ENCODE peak calls at places on chromosomes 13 and 19, in six cellular contexts. One of them, this sample, is unnamed.

GRCh38 chr19:39138221-39139211 is 12.9 kb downstream of the PAK4 start:
- DNase-seq in nephron progenitor cell: no peak
- DNase-seq in coronary artery: no peak
- DNase-seq in foreskin fibroblast: peak; percentile 45
- DNase-seq in cardiac muscle cell: no peak
- DNase-seq in sigmoid colon: no peak
- DNase-seq in this sample: no peak

GRCh38 chr19:2726904-2727639 is 5.9 kb upstream of the DIRAS1 start:
- DNase-seq in nephron progenitor cell: no peak
- DNase-seq in coronary artery: no peak
- DNase-seq in foreskin fibroblast: peak; percentile 23
- DNase-seq in cardiac muscle cell: no peak
- DNase-seq in sigmoid colon: no peak
- DNase-seq in this sample: no peak

GRCh38 chr19:6030214-6030507 is 52.2 kb upstream of the RANBP3 start:
- DNase-seq in nephron progenitor cell: no peak
- DNase-seq in coronary artery: no peak
- DNase-seq in foreskin fibroblast: peak; percentile 79
- DNase-seq in cardiac muscle cell: peak; percentile 81
- DNase-seq in sigmoid colon: no peak
- DNase-seq in this sample: no peak

GRCh38 chr13:38265135-38265497 is 84.5 kb upstream of the UFM1 start:
- DNase-seq in nephron progenitor cell: no peak
- DNase-seq in coronary artery: no peak
- DNase-seq in foreskin fibroblast: no peak
- DNase-seq in cardiac muscle cell: no peak
- DNase-seq in sigmoid colon: no peak
- DNase-seq in this sample: no peak

GRCh38 chr19:41876847-41877489 is at the start of gene CD79A:
- DNase-seq in nephron progenitor cell: no peak
- DNase-seq in coronary artery: no peak
- DNase-seq in foreskin fibroblast: no peak
- DNase-seq in cardiac muscle cell: no peak
- DNase-seq in sigmoid colon: no peak
- DNase-seq in this sample: no peak

GRCh38 chr13:35781044-35781443 is 304.6 kb upstream of the MAB21L1 start:
- DNase-seq in nephron progenitor cell: no peak
- DNase-seq in coronary artery: no peak
- DNase-seq in foreskin fibroblast: no peak
- DNase-seq in cardiac muscle cell: no peak
- DNase-seq in sigmoid colon: no peak
- DNase-seq in this sample: no peak

GRCh38 chr19:16372065-16372915 is 47.7 kb downstream of the KLF2 start:
- DNase-seq in nephron progenitor cell: no peak
- DNase-seq in coronary artery: no peak
- DNase-seq in foreskin fibroblast: no peak
- DNase-seq in cardiac muscle cell: no peak
- DNase-seq in sigmoid colon: peak; percentile 46
- DNase-seq in this sample: peak; percentile 32

GRCh38 chr13:107421951-107422350 is 793.4 kb downstream of the LIG4 start:
- DNase-seq in nephron progenitor cell: no peak
- DNase-seq in coronary artery: no peak
- DNase-seq in foreskin fibroblast: no peak
- DNase-seq in cardiac muscle cell: peak; percentile 20
- DNase-seq in sigmoid colon: no peak
- DNase-seq in this sample: no peak

GRCh38 chr19:23817519-23817918 is 58.8 kb upstream of the ZNF681 start:
- DNase-seq in nephron progenitor cell: no peak
- DNase-seq in coronary artery: no peak
- DNase-seq in foreskin fibroblast: peak; percentile 2
- DNase-seq in cardiac muscle cell: peak; percentile 10
- DNase-seq in sigmoid colon: no peak
- DNase-seq in this sample: no peak

GRCh38 chr19:1465191-1466016 is 13.6 kb downstream of the C19orf25 start:
- DNase-seq in nephron progenitor cell: peak; percentile 72
- DNase-seq in coronary artery: no peak
- DNase-seq in foreskin fibroblast: peak; percentile 74
- DNase-seq in cardiac muscle cell: no peak
- DNase-seq in sigmoid colon: no peak
- DNase-seq in this sample: no peak

GRCh38 chr13:100560498-100561215 is 27.9 kb downstream of the GGACT start:
- DNase-seq in nephron progenitor cell: no peak
- DNase-seq in coronary artery: no peak
- DNase-seq in foreskin fibroblast: peak; percentile 14
- DNase-seq in cardiac muscle cell: no peak
- DNase-seq in sigmoid colon: no peak
- DNase-seq in this sample: no peak

GRCh38 chr13:107210216-107211010 is 642.5 kb upstream of the ARGLU1 start:
- DNase-seq in nephron progenitor cell: no peak
- DNase-seq in coronary artery: no peak
- DNase-seq in foreskin fibroblast: peak; percentile 1
- DNase-seq in cardiac muscle cell: peak; percentile 42
- DNase-seq in sigmoid colon: no peak
- DNase-seq in this sample: no peak

GRCh38 chr19:38686530-38686888 is 39.1 kb downstream of the ACTN4 start:
- DNase-seq in nephron progenitor cell: no peak
- DNase-seq in coronary artery: no peak
- DNase-seq in foreskin fibroblast: no peak
- DNase-seq in cardiac muscle cell: no peak
- DNase-seq in sigmoid colon: no peak
- DNase-seq in this sample: no peak

DNA sequence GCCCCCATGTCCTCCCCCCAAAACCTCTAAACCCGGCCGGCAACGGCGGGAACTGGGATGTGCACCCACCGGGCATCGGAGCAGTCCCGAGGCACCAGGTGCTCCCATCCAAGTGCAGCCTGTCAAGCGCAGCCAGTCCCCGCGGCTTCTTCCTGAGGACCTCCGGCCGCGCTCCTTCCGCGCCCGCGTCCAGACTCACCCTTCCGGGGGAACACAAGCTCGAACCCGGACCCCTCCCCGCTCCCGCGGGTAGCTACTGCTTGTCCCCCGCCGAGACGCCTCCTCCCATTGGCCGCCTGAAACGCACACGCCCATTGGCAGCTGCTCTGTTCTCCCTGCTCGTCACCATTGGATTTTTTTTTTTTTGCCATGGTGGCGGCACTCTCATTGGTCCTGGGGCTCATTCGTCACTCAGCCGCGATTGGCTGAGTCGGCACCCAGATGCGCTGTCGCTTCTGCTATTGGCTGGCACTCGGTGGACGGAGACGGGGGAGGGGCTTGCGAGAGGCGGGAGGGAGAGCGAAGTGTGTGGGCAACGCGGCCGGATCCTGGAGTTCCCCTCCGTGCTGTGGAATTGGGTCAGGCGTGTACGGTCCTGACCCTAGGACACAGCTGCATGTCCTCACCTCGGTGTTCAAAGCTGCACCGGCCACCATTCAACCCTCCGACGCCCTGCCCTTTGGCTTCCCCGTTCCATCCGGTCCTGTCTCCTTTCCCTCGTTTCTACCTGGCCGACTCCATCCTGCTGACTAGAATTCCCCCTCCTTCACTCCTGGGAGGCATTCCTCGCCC is at the start of gene TYK2:
- DNase-seq in nephron progenitor cell: peak; percentile 98
- DNase-seq in coronary artery: peak; percentile 98
- DNase-seq in foreskin fibroblast: peak; percentile 99
- DNase-seq in cardiac muscle cell: peak; percentile 99
- DNase-seq in sigmoid colon: peak; percentile 98
- DNase-seq in this sample: no peak
- TF ChIP-seq CTCF in nephron progenitor cell: no peak
- TF ChIP-seq CTCF in coronary artery: no peak
- TF ChIP-seq CTCF in foreskin fibroblast: no peak
- TF ChIP-seq CTCF in cardiac muscle cell: no peak
- TF ChIP-seq CTCF in sigmoid colon: no peak
- TF ChIP-seq CTCF in this sample: peak; percentile 25

DNA sequence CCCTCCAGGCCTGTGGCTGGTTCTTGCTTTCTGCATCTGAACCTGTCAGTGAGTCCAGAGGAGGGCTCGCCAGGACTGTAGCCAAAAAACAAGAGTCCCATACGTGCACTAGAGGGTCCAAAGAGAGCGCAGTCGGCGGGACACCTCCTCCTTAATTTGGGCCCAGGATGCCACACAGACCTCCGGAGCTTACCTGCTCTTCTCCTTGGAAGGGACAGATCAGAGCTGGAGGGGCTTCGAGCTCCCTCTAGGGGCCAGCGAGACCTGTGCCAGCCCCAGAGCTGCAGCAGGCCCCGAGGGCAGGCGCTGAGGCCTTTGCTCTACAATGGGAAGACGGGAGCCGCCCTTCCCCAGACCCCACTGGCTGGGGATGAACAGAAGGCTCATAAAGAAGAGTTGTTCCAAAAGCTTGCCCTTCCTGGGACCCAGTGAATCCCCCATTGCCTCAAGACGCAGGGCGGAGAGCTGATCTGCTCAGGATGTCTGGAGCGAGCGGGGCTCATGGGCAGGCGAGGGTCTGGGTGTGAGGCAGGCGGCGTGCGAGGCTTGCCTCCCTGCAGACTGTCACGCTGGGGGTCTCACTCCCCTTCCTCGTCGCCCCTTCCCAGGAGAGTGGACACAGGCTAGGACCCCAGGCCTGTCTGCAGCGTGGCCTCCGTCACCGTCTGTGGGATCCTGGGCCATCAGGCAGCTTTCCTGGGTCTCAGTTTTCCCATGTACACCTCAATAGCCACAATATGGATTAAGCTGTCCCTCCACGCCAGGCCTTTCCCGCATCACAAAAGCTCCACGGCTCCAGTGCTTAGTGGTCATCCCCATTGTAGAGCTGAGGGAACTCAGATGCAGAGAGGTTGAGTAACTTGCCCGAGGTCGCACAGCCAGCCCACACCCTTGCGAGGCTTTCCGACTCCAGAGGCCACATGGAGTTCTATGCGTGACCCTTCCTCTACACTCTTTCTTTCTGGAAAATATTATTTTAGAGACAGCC is 46.9 kb upstream of the VSTM2B start:
- DNase-seq in nephron progenitor cell: peak; percentile 69
- DNase-seq in coronary artery: no peak
- DNase-seq in foreskin fibroblast: no peak
- DNase-seq in cardiac muscle cell: no peak
- DNase-seq in sigmoid colon: no peak
- DNase-seq in this sample: peak; percentile 85
- TF ChIP-seq CTCF in nephron progenitor cell: peak; percentile 68
- TF ChIP-seq CTCF in coronary artery: no peak
- TF ChIP-seq CTCF in foreskin fibroblast: peak; percentile 7
- TF ChIP-seq CTCF in cardiac muscle cell: peak; percentile 15
- TF ChIP-seq CTCF in sigmoid colon: peak; percentile 25
- TF ChIP-seq CTCF in this sample: peak; percentile 28

GRCh38 chr19:55468054-55468393 is 3.5 kb upstream of the C19orf85 start:
- DNase-seq in nephron progenitor cell: no peak
- DNase-seq in coronary artery: no peak
- DNase-seq in foreskin fibroblast: no peak
- DNase-seq in cardiac muscle cell: no peak
- DNase-seq in sigmoid colon: no peak
- DNase-seq in this sample: no peak
- TF ChIP-seq CTCF in nephron progenitor cell: no peak
- TF ChIP-seq CTCF in coronary artery: peak; percentile 18
- TF ChIP-seq CTCF in foreskin fibroblast: no peak
- TF ChIP-seq CTCF in cardiac muscle cell: no peak
- TF ChIP-seq CTCF in sigmoid colon: peak; percentile 42
- TF ChIP-seq CTCF in this sample: peak; percentile 8

DNA sequence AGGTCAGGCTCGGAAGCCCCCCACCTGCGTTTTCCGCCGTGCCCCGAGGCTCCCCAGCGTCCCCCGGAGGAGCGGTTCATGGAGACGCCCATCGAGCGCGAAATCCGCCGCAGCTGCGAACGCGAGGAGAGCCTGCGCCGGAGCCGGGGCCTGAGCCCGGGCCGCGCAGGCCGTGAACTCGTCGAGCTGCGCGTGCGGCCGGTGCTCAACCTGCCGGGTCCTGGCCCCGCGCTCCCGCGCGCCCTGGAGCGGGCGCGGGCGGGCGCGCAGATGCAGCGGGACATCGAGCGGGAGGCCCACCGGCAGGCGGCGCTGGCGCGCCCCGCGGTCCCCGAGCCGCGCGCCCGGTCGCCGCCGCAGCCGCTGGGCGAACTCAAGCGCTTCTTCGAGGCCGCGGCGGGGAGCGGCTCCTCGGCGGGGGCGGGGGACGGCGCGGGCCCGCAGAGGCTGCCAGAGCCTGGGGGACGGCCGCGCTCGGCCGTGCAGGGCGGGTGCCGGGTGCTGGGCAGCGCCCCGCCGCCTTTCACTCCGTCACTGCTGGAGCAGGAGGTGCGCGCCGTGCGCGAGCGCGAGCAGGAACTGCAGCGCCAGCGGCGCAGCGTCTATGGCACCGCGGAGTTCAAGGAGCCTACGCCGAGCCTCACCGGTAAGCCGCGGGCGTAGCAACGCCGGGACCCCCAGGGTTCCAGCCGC is 792 bp downstream of the MISP3 start:
- DNase-seq in nephron progenitor cell: peak; percentile 88
- DNase-seq in coronary artery: no peak
- DNase-seq in foreskin fibroblast: peak; percentile 93
- DNase-seq in cardiac muscle cell: peak; percentile 81
- DNase-seq in sigmoid colon: peak; percentile 82
- DNase-seq in this sample: no peak
- TF ChIP-seq CTCF in nephron progenitor cell: no peak
- TF ChIP-seq CTCF in coronary artery: peak; percentile 28
- TF ChIP-seq CTCF in foreskin fibroblast: peak; percentile 7
- TF ChIP-seq CTCF in cardiac muscle cell: peak; percentile 7
- TF ChIP-seq CTCF in sigmoid colon: peak; percentile 41
- TF ChIP-seq CTCF in this sample: peak; percentile 70

DNA sequence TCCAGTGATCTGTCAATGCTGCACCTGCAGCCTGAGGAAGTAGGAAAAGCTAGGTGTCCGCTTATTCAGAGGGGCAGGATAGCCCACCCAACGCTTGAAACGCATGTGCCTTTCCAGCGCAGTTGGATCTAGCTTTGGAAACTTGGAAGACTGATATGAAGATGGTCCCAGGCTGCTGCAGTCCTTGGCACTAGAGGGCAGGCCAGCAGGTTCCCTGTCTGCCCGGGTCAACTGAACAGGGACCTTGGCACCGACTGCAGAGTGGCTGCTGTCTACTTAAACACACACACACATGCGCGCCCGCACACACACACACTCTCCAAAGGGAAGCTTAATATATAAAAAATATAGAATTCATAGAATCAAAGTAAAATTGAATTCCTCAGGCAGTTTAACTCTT is 100.0 kb downstream of the TSHZ3 start:
- DNase-seq in nephron progenitor cell: no peak
- DNase-seq in coronary artery: no peak
- DNase-seq in foreskin fibroblast: no peak
- DNase-seq in cardiac muscle cell: no peak
- DNase-seq in sigmoid colon: no peak
- DNase-seq in this sample: no peak
- TF ChIP-seq CTCF in nephron progenitor cell: no peak
- TF ChIP-seq CTCF in coronary artery: no peak
- TF ChIP-seq CTCF in foreskin fibroblast: peak; percentile 9
- TF ChIP-seq CTCF in cardiac muscle cell: no peak
- TF ChIP-seq CTCF in sigmoid colon: no peak
- TF ChIP-seq CTCF in this sample: peak; percentile 30

GRCh38 chr13:74306496-74306895 is 172.3 kb upstream of the KLF12 start:
- DNase-seq in nephron progenitor cell: no peak
- DNase-seq in coronary artery: no peak
- DNase-seq in foreskin fibroblast: peak; percentile 71
- DNase-seq in cardiac muscle cell: peak; percentile 18
- DNase-seq in sigmoid colon: no peak
- DNase-seq in this sample: no peak
- TF ChIP-seq CTCF in nephron progenitor cell: no peak
- TF ChIP-seq CTCF in coronary artery: no peak
- TF ChIP-seq CTCF in foreskin fibroblast: no peak
- TF ChIP-seq CTCF in cardiac muscle cell: no peak
- TF ChIP-seq CTCF in sigmoid colon: no peak
- TF ChIP-seq CTCF in this sample: peak; percentile 52

This sample was measured in chondrocyte.